ENCODE peak calls at places on chromosomes 3 and 15, in five cellular contexts. S, L, G, N and R are unnamed samples.

GRCh38 chr3:51371943-51372557 is 13.0 kb upstream of the MANF start:
- DNase-seq in N (peak), G (no peak), L (peak), S (peak), R (peak)

GRCh38 chr3:106265704-106266103 is 396.9 kb upstream of the CBLB start:
- DNase-seq in S (no peak), N (no peak), G (no peak), L (no peak), R (no peak)

GRCh38 chr3:143070977-143071551 is 48.5 kb upstream of the CHST2 start:
- DNase-seq in N (peak), G (no peak), L (no peak), S (peak), R (peak)

GRCh38 chr3:126419886-126420786 is 25.4 kb downstream of the CFAP100 start:
- DNase-seq in S (no peak), G (no peak), N (no peak), L (no peak), R (no peak)

GRCh38 chr3:117774130-117774529 is 1064.6 kb downstream of the TUSC7 start:
- DNase-seq in G (no peak), L (peak), N (no peak), S (no peak), R (no peak)

GRCh38 chr15:67164811-67165652 is 89.4 kb downstream of the AAGAB start:
- DNase-seq in N (peak), L (no peak), G (no peak), S (no peak), R (peak)

GRCh38 chr3:3053974-3054373 is 56.2 kb downstream of the IL5RA start:
- DNase-seq in S (no peak), L (no peak), G (no peak), N (no peak), R (no peak)

GRCh38 chr3:146313411-146314111 is 62.7 kb upstream of the PLSCR4 start:
- DNase-seq in G (no peak), N (peak), S (peak), L (no peak), R (peak)

GRCh38 chr15:44183363-44183762 is 11.7 kb downstream of the FRMD5 start:
- DNase-seq in S (no peak), L (no peak), G (no peak), N (no peak), R (no peak)

GRCh38 chr3:139267300-139268246 is 76.2 kb upstream of the MRPS22 start:
- DNase-seq in S (no peak), G (no peak), L (no peak), N (no peak), R (no peak)

GRCh38 chr15:77023576-77024272 is 28.8 kb downstream of the PSTPIP1 start:
- DNase-seq in S (no peak), N (no peak), G (no peak), L (peak), R (no peak)

GRCh38 chr3:132535575-132536441 is 61.3 kb upstream of the ACKR4 start:
- DNase-seq in N (peak), G (peak), L (peak), S (peak), R (peak)

GRCh38 chr3:138781012-138781470 is 53.7 kb downstream of the PIK3CB start:
- DNase-seq in G (no peak), S (no peak), N (no peak), L (no peak), R (no peak)

GRCh38 chr3:32419766-32420137 is 28.1 kb downstream of the CMTM7 start:
- DNase-seq in G (no peak), N (no peak), L (no peak), S (no peak), R (no peak)

GRCh38 chr3:149390772-149391212 is 13.3 kb upstream of the TM4SF1 start:
- DNase-seq in N (peak), G (no peak), L (no peak), S (no peak), R (no peak)

GRCh38 chr3:177703788-177704187 is 506.5 kb upstream of the TBL1XR1 start:
- DNase-seq in G (no peak), S (peak), N (peak), L (no peak), R (no peak)

GRCh38 chr15:38414351-38414750 is 39.6 kb upstream of the FAM98B start:
- DNase-seq in S (peak), L (peak), G (no peak), N (peak), R (peak)

GRCh38 chr3:28077566-28077965 is 163.9 kb upstream of the CMC1 start:
- DNase-seq in G (peak), S (peak), N (peak), L (no peak), R (peak)

GRCh38 chr15:69131362-69132215 is 28.8 kb upstream of the GLCE start:
- DNase-seq in G (no peak), N (no peak), L (no peak), S (no peak), R (no peak)

GRCh38 chr15:29438714-29439076 is 169.1 kb upstream of the NSMCE3 start:
- DNase-seq in S (no peak), L (no peak), G (no peak), N (no peak), R (no peak)

GRCh38 chr3:3906171-3906570 is 106.9 kb downstream of the LRRN1 start:
- DNase-seq in N (no peak), L (no peak), S (no peak), G (no peak), R (no peak)

GRCh38 chr15:79924379-79924778 is 27.6 kb upstream of the MTHFS start:
- DNase-seq in L (no peak), G (no peak), S (no peak), N (no peak), R (no peak)

GRCh38 chr3:139378587-139378986 is 10.9 kb downstream of the COPB2 start:
- DNase-seq in N (no peak), S (no peak), L (no peak), G (no peak), R (no peak)

GRCh38 chr15:69793783-69794451 is 303.8 kb downstream of the TLE3 start:
- DNase-seq in N (no peak), G (peak), L (no peak), S (no peak), R (no peak)

GRCh38 chr3:43883729-43884396 is 193.1 kb downstream of the ABHD5 start:
- DNase-seq in N (no peak), S (no peak), L (no peak), G (no peak), R (no peak)

GRCh38 chr15:43923553-43923952 is 96.8 kb downstream of the WDR76 start:
- DNase-seq in S (no peak), G (no peak), L (no peak), N (no peak), R (no peak)

GRCh38 chr3:175337631-175338030 is 478.5 kb downstream of the NAALADL2 start:
- DNase-seq in L (no peak), G (no peak), N (no peak), S (no peak), R (no peak)

GRCh38 chr15:79593119-79593869 is 161.2 kb downstream of the MINAR1 start:
- DNase-seq in G (no peak), S (peak), L (peak), N (no peak), R (peak)

DNA sequence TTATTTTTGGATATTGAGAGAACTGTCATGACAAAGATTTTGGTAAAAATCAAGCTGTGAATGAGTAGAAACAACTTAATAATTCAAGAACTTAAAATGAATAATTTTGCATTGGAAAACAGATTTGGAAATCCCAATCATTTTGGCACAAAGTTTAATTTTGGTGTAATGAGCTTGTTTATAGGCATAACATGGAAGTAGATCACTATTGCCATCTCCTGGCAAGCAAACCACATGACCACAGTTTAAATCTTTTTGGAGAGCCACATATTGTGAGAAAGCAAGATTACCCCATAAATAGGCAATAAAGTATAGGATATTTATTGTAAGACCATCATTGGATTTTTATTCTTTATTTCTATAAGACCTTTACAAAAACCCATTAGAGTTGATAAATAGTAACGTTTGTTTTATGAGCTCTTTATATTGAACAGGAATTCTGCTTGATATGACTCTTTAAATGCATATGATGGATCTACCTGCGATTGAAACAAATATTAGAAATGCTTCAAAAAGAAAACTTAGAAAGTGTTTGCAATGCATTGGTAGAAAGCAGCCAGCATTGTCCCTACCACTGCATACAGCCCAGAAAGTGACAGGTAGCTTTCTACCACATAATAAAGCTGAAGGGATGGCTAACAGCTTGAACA is 766.9 kb downstream of the TBL1XR1 start:
- DNase-seq in S (peak), G (no peak), N (peak), L (no peak), R (peak)
- TF ChIP-seq CTCF in S (peak), G (peak), N (peak), L (peak), R (peak)

GRCh38 chr3:98890960-98891910 is 10.3 kb downstream of the DCBLD2 start:
- DNase-seq in L (no peak), G (no peak), S (peak), N (no peak), R (peak)

GRCh38 chr3:98894791-98895576 is 6.5 kb downstream of the DCBLD2 start:
- DNase-seq in S (no peak), N (no peak), L (no peak), G (no peak), R (no peak)

GRCh38 chr3:98893740-98894139 is 7.8 kb downstream of the DCBLD2 start:
- DNase-seq in S (no peak), G (no peak), L (peak), N (no peak), R (no peak)

GRCh38 chr3:98890181-98890882 is 11.2 kb downstream of the DCBLD2 start:
- DNase-seq in S (no peak), G (no peak), N (no peak), L (no peak), R (peak)

GRCh38 chr3:98892263-98892662 is 9.2 kb downstream of the DCBLD2 start:
- DNase-seq in N (no peak), L (no peak), S (no peak), G (no peak), R (no peak)
- H3K4me3 ChIP-seq in N (peak), L (no peak), S (no peak), G (no peak), R (peak)

GRCh38 chr3:42660898-42661297 is 7.4 kb downstream of the ZBTB47 start:
- DNase-seq in G (no peak), S (no peak), N (no peak), L (no peak), R (no peak)
- TF ChIP-seq CTCF in G (peak), S (no peak), N (no peak), L (peak), R (no peak)

GRCh38 chr15:90686435-90687218 is 30.5 kb upstream of the BLM start:
- DNase-seq in N (no peak), S (no peak), G (no peak), L (no peak), R (no peak)
- H3K4me3 ChIP-seq in N (no peak), S (no peak), G (no peak), L (no peak), R (no peak)

GRCh38 chr3:162354343-162354742 is 857.7 kb downstream of the OTOL1 start:
- DNase-seq in G (no peak), L (no peak), S (peak), N (no peak), R (peak)

GRCh38 chr3:162348912-162349311 is 852.3 kb downstream of the OTOL1 start:
- DNase-seq in S (no peak), N (no peak), G (no peak), L (peak), R (no peak)

GRCh38 chr3:162353414-162353813 is 856.8 kb downstream of the OTOL1 start:
- DNase-seq in S (no peak), N (no peak), G (no peak), L (no peak), R (no peak)
- TF ChIP-seq CTCF in S (no peak), N (no peak), G (no peak), L (no peak), R (no peak)

GRCh38 chr3:58569287-58570001 is 7.7 kb downstream of the FAM107A start:
- DNase-seq in S (no peak), N (no peak), L (no peak), G (no peak), R (no peak)
- H3K4me3 ChIP-seq in S (no peak), N (no peak), L (no peak), G (no peak), R (no peak)

DNA sequence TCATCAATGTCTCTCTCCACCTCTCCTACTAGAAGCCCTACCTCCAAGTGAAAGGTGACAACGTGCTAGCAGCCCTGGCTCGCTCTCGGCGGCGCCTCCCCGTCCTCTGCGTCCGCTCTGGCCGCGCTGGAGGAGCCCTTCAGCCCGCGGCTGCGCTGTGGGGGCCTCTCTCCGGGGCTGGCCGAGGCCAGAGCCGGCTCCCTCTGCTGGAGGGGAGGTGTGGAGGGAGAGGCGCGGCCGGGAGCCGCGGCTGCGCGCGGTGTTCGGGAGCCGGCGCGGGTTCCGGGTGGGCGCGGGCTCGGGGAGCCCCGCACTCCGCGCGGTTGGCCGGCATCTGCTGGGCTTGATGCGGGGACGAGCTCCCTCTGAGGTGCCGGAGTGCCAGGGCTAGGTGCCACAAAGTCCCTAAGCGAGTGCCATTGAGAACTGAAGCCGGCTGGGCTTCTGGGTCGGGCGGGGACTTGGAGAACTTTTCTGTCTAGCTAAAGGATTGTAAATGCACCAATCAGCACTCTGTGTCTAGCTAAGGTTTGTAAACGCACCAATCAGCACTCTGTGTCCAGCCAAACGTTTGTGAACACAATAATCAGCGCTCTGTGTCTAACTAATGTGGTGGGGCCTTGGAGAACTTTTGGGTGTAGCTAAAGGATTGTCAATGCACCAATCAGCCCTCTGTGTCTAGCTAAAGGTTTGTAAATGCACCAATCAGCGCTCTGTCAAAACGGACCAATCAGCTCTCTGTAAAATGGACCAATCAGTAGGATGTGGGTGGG is 84.8 kb upstream of the ARRDC4 start:
- DNase-seq in L (no peak), G (no peak), S (peak), N (no peak), R (no peak)
- TF ChIP-seq CTCF in L (no peak), G (peak), S (peak), N (peak), R (no peak)

DNA sequence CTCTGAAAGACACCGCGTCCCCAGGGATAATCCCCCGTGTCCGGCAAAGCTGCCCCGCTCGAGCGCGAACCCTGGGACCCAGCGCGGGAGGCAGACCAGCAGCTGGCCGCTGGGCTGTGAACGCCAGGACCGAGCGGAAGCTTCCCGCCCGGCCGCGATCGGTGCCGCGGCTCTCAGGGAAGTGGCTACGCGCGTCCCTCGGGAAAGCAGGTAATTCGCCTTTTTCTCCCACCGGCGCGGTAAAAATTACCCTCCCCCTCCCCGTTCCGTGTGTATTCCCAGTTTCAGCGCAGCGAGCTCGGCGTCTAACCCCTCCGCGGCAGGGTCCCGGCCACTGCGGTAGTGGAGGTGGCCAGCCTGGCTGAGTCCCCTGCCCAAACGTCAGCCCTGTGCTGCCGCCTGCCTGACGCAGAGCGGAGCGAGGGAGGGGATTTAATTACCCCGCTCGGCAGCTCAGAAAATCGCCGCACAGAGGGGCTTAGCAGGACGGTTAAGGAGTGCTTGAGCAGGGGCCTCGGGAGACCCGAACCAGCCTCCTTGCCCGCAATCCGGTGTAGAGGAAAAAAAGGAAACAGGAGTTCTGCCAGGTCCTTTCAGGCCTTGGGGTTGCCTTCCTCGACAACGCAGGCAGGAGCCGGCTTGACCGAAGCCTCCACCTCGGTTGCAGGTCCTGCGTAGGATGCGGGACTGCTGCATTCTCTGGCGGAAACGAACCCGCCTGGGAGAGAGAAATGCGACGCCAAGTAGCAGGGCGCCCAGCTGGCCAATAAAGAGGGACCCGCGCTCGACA is 2.9 kb downstream of the GATA2 start:
- DNase-seq in N (no peak), L (peak), G (no peak), S (no peak), R (peak)
- H3K4me3 ChIP-seq in N (no peak), L (peak), G (peak), S (peak), R (peak)

GRCh38 chr15:60444289-60444912 is 34.5 kb downstream of the ICE2 start:
- DNase-seq in G (no peak), L (no peak), N (peak), S (peak), R (peak)
- TF ChIP-seq CTCF in G (peak), L (peak), N (peak), S (peak), R (peak)